ENCODE peak calls at places on chromosomes 1 and 21, in five cellular contexts. One of them, this sample, is unnamed. For H3K4me1, the result is how much of the 10 kb centered on the place peaks cover.

GRCh38 chr1:235708390-235708962 is 58.9 kb upstream of the GNG4 start:
- DNase-seq in stomach: no peak
- DNase-seq in Peyer's patch: no peak
- DNase-seq in HepG2: peak
- DNase-seq in breast epithelium: no peak
- DNase-seq in this sample: no peak

GRCh38 chr21:16376673-16377072 is 646.9 kb downstream of the USP25 start:
- DNase-seq in breast epithelium: no peak
- DNase-seq in Peyer's patch: no peak
- DNase-seq in HepG2: no peak
- DNase-seq in stomach: no peak
- DNase-seq in this sample: no peak

GRCh38 chr1:232705815-232706575 is 76.1 kb upstream of the SIPA1L2 start:
- DNase-seq in stomach: no peak
- DNase-seq in breast epithelium: no peak
- DNase-seq in HepG2: no peak
- DNase-seq in Peyer's patch: no peak
- DNase-seq in this sample: no peak

GRCh38 chr1:230611128-230611914 is 31.0 kb upstream of the COG2 start:
- DNase-seq in stomach: no peak
- DNase-seq in breast epithelium: no peak
- DNase-seq in Peyer's patch: no peak
- DNase-seq in HepG2: no peak
- DNase-seq in this sample: no peak

GRCh38 chr1:48619529-48619928 is 147.5 kb upstream of the SPATA6 start:
- DNase-seq in stomach: peak
- DNase-seq in HepG2: no peak
- DNase-seq in breast epithelium: no peak
- DNase-seq in Peyer's patch: no peak
- DNase-seq in this sample: no peak

GRCh38 chr1:116168277-116169032 is 57.3 kb downstream of the MAB21L3 start:
- DNase-seq in stomach: peak
- DNase-seq in HepG2: no peak
- DNase-seq in breast epithelium: peak
- DNase-seq in Peyer's patch: peak
- DNase-seq in this sample: peak

GRCh38 chr1:167617100-167617949 is 12.7 kb upstream of the RCSD1 start:
- DNase-seq in breast epithelium: no peak
- DNase-seq in stomach: no peak
- DNase-seq in HepG2: no peak
- DNase-seq in Peyer's patch: no peak
- DNase-seq in this sample: no peak

GRCh38 chr21:35323947-35324346 is 274.8 kb upstream of the RUNX1 start:
- DNase-seq in HepG2: no peak
- DNase-seq in stomach: no peak
- DNase-seq in breast epithelium: no peak
- DNase-seq in Peyer's patch: no peak
- DNase-seq in this sample: no peak

GRCh38 chr1:225476100-225476511 is 48.3 kb upstream of the LBR start:
- DNase-seq in HepG2: no peak
- DNase-seq in stomach: no peak
- DNase-seq in breast epithelium: no peak
- DNase-seq in Peyer's patch: no peak
- DNase-seq in this sample: no peak

GRCh38 chr1:52798331-52798730 is 44.2 kb upstream of the ZYG11A start:
- DNase-seq in stomach: no peak
- DNase-seq in HepG2: no peak
- DNase-seq in Peyer's patch: no peak
- DNase-seq in breast epithelium: no peak
- DNase-seq in this sample: no peak

GRCh38 chr1:224565186-224565585 is 50.9 kb upstream of the CNIH3 start:
- DNase-seq in HepG2: peak
- DNase-seq in Peyer's patch: no peak
- DNase-seq in breast epithelium: no peak
- DNase-seq in stomach: no peak
- DNase-seq in this sample: no peak

GRCh38 chr1:55107111-55107510 is 67.8 kb downstream of the PCSK9 start:
- DNase-seq in breast epithelium: no peak
- DNase-seq in HepG2: no peak
- DNase-seq in stomach: no peak
- DNase-seq in Peyer's patch: no peak
- DNase-seq in this sample: no peak

GRCh38 chr1:246860401-246860800 is 71.3 kb downstream of the AHCTF1 start:
- DNase-seq in HepG2: no peak
- DNase-seq in Peyer's patch: no peak
- DNase-seq in breast epithelium: no peak
- DNase-seq in stomach: no peak
- DNase-seq in this sample: no peak

GRCh38 chr1:160204526-160205241 is 500 bp upstream of the PEA15 start:
- DNase-seq in HepG2: no peak
- DNase-seq in breast epithelium: no peak
- DNase-seq in stomach: no peak
- DNase-seq in Peyer's patch: no peak
- DNase-seq in this sample: no peak

GRCh38 chr1:167178831-167179230 is 41.9 kb upstream of the POU2F1 start:
- DNase-seq in stomach: no peak
- DNase-seq in breast epithelium: no peak
- DNase-seq in Peyer's patch: no peak
- DNase-seq in HepG2: no peak
- DNase-seq in this sample: no peak

GRCh38 chr1:199687321-199687720 is 340.2 kb upstream of the NR5A2 start:
- DNase-seq in breast epithelium: no peak
- DNase-seq in HepG2: no peak
- DNase-seq in Peyer's patch: no peak
- DNase-seq in stomach: no peak
- DNase-seq in this sample: no peak

GRCh38 chr21:39951183-39952101 is 84.2 kb downstream of the PCP4 start:
- DNase-seq in HepG2: no peak
- DNase-seq in Peyer's patch: no peak
- DNase-seq in breast epithelium: no peak
- DNase-seq in stomach: no peak
- DNase-seq in this sample: no peak

GRCh38 chr1:151537112-151537511 is 3.0 kb upstream of the TUFT1 start:
- DNase-seq in stomach: no peak
- DNase-seq in breast epithelium: no peak
- DNase-seq in Peyer's patch: no peak
- DNase-seq in HepG2: no peak
- DNase-seq in this sample: no peak

GRCh38 chr1:113401728-113402127 is 11.4 kb downstream of the MAGI3 start:
- DNase-seq in stomach: no peak
- DNase-seq in HepG2: no peak
- DNase-seq in breast epithelium: no peak
- DNase-seq in Peyer's patch: no peak
- DNase-seq in this sample: no peak
- H3K4me1 ChIP-seq in stomach: under half
- H3K4me1 ChIP-seq in HepG2: under half
- H3K4me1 ChIP-seq in breast epithelium: under half
- H3K4me1 ChIP-seq in Peyer's patch: under half
- H3K4me1 ChIP-seq in this sample: under half

GRCh38 chr1:16956775-16957174 is 23.6 kb downstream of the MFAP2 start:
- DNase-seq in breast epithelium: no peak
- DNase-seq in Peyer's patch: no peak
- DNase-seq in stomach: no peak
- DNase-seq in HepG2: no peak
- DNase-seq in this sample: no peak

GRCh38 chr1:16961297-16962124 is 18.9 kb downstream of the MFAP2 start:
- DNase-seq in breast epithelium: no peak
- DNase-seq in stomach: no peak
- DNase-seq in Peyer's patch: no peak
- DNase-seq in HepG2: no peak
- DNase-seq in this sample: no peak

GRCh38 chr1:16958475-16958874 is 21.9 kb downstream of the MFAP2 start:
- DNase-seq in Peyer's patch: no peak
- DNase-seq in HepG2: no peak
- DNase-seq in stomach: no peak
- DNase-seq in breast epithelium: no peak
- DNase-seq in this sample: no peak

GRCh38 chr1:16965486-16966067 is 14.8 kb downstream of the MFAP2 start:
- DNase-seq in HepG2: no peak
- DNase-seq in Peyer's patch: no peak
- DNase-seq in stomach: no peak
- DNase-seq in breast epithelium: no peak
- DNase-seq in this sample: no peak

DNA sequence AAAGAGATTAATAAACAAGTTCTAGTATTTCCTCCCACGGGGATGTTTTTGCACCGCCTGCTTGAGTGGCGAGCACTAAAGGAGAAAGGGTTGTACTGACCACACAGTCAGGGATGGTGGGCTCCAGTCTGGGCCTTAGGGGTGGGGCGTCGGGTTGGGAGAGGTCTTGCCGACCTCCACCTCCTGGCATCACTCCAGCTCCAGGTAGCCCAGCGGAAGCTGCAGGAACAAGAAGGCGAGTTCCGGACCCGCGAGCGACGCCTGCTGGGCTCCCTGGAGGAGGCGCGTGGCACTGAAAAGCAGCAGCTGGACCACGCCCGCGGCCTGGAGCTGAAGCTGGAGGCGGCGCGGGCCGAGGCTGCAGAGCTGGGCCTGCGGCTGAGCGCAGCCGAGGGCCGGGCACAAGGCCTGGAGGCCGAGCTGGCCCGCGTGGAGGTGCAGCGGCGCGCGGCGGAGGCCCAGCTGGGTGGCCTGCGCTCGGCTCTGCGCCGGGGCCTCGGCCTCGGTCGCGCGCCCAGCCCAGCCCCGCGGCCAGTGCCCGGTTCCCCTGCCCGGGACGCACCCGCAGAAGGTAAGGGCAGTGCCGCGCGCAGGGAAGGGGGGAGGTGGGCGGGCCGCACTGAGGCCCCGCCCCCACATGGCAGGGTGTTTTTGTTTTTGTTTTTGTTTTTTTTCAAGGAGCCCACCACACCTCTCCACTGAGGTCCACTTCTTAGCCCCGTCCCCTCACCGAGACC is 19.7 kb downstream of the MFAP2 start:
- DNase-seq in Peyer's patch: peak
- DNase-seq in HepG2: peak
- DNase-seq in stomach: peak
- DNase-seq in breast epithelium: peak
- DNase-seq in this sample: peak
- TF ChIP-seq POLR2A in Peyer's patch: peak
- TF ChIP-seq POLR2A in HepG2: peak
- TF ChIP-seq POLR2A in stomach: no peak
- TF ChIP-seq POLR2A in breast epithelium: no peak
- TF ChIP-seq POLR2A in this sample: no peak

GRCh38 chr1:2304282-2304681 is 76.2 kb downstream of the SKI start:
- DNase-seq in HepG2: no peak
- DNase-seq in stomach: no peak
- DNase-seq in breast epithelium: no peak
- DNase-seq in Peyer's patch: no peak
- DNase-seq in this sample: no peak
- H3K4me1 ChIP-seq in HepG2: under half
- H3K4me1 ChIP-seq in stomach: under half
- H3K4me1 ChIP-seq in breast epithelium: under half
- H3K4me1 ChIP-seq in Peyer's patch: under half
- H3K4me1 ChIP-seq in this sample: under half

GRCh38 chr1:15432327-15432726 is 5.9 kb upstream of the CTRC start:
- DNase-seq in breast epithelium: no peak
- DNase-seq in Peyer's patch: peak
- DNase-seq in HepG2: no peak
- DNase-seq in stomach: peak
- DNase-seq in this sample: no peak

GRCh38 chr1:15428815-15429435 is 9.3 kb upstream of the CTRC start:
- DNase-seq in HepG2: no peak
- DNase-seq in breast epithelium: no peak
- DNase-seq in stomach: no peak
- DNase-seq in Peyer's patch: no peak
- DNase-seq in this sample: no peak

GRCh38 chr1:15431571-15431948 is 6.7 kb upstream of the CTRC start:
- DNase-seq in stomach: no peak
- DNase-seq in breast epithelium: no peak
- DNase-seq in HepG2: no peak
- DNase-seq in Peyer's patch: no peak
- DNase-seq in this sample: no peak

GRCh38 chr1:15429701-15430149 is 8.5 kb upstream of the CTRC start:
- DNase-seq in stomach: no peak
- DNase-seq in breast epithelium: no peak
- DNase-seq in HepG2: no peak
- DNase-seq in Peyer's patch: no peak
- DNase-seq in this sample: no peak

DNA sequence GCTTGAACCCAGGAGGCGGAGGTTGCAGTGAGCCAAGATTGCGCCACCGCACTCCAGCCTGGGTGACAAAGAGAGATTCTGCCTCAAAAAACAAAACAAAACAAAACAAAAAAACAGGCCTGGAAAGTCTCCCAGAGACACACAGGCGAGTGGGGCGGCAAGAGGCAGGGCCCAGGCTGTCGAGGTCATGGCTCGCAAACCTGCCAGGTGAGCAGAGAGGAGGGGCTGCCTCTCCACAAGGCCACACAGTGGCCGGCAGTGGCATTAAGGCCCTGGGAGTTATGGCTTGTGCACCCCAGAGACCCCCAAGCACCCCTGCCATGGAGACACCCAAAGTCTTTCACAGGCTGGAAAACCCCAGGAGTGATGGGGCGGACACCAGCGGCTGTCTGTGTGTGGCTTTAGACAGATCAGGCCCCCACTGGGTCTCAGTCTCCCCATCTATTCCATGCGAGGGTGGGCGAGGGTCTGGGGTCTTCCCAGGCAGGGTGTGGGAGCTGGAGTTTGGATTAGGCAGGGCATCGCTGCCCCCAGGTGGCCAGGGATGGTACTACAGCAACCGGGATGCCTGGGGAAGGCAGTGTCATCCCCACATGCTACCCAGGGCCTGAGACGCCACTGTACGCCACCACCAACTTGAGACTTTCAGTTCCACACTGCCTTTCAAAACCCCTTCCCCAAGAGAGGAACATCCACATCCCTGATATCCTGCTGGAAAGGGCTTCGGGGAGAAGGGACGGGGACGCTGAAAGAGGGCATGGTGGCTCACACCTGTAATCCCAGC is 7.3 kb upstream of the CTRC start:
- DNase-seq in breast epithelium: no peak
- DNase-seq in HepG2: no peak
- DNase-seq in Peyer's patch: peak
- DNase-seq in stomach: peak
- DNase-seq in this sample: peak
- TF ChIP-seq POLR2A in breast epithelium: no peak
- TF ChIP-seq POLR2A in HepG2: no peak
- TF ChIP-seq POLR2A in Peyer's patch: no peak
- TF ChIP-seq POLR2A in stomach: no peak
- TF ChIP-seq POLR2A in this sample: no peak

This sample was measured in prostate gland.